ENCODE peak calls at places on chromosomes 6 and 20, in five cellular contexts. A is islet precursor cell, C is endothelial cell of umbilical vein, B is MCF 10A, D is left ventricle myocardium inferior. X is an unnamed sample.

GRCh38 chr20:8094415-8094818 is 37.6 kb upstream of the PLCB1 start:
- DNase-seq in A (no peak), C (peak), B (peak), D (peak), X (peak)

GRCh38 chr6:159098636-159099106 is 53.9 kb upstream of the TAGAP start:
- DNase-seq in A (no peak), C (no peak), B (no peak), D (no peak), X (no peak)

GRCh38 chr6:37456816-37457560 is 24.0 kb downstream of the CMTR1 start:
- DNase-seq in A (no peak), C (no peak), B (peak), D (no peak), X (no peak)

GRCh38 chr20:41643504-41643938 is 25.3 kb upstream of the CHD6 start:
- DNase-seq in A (peak), C (no peak), B (peak), D (no peak), X (no peak)

GRCh38 chr6:111468329-111469012 is 14.5 kb downstream of the REV3L start:
- DNase-seq in A (no peak), C (peak), B (no peak), D (no peak), X (no peak)

GRCh38 chr20:56187791-56188190 is 60.7 kb upstream of the MC3R start:
- DNase-seq in A (no peak), C (no peak), B (peak), D (no peak), X (no peak)

GRCh38 chr20:46582648-46583047 is 32.2 kb upstream of the OCSTAMP start:
- DNase-seq in A (no peak), C (no peak), B (no peak), D (no peak), X (no peak)

GRCh38 chr20:44540834-44541233 is 19.0 kb upstream of the SERINC3 start:
- DNase-seq in A (peak), C (peak), B (peak), D (no peak), X (peak)

GRCh38 chr6:45845546-45845945 is 170.1 kb downstream of the CLIC5 start:
- DNase-seq in A (no peak), C (no peak), B (peak), D (no peak), X (no peak)